ENCODE peak calls at places on chromosomes 11 and 22, in four cellular contexts. F is IMR-90, Y is HepG2, E is A549. G is an unnamed sample.

GRCh38 chr11:17805873-17806272 is 71.3 kb downstream of the KCNC1 start:
- DNase-seq in F (no peak), E (no peak), Y (no peak), G (no peak)

GRCh38 chr11:56140151-56140661 is at the start of gene OR8J3:
- DNase-seq in Y (no peak), E (no peak), F (no peak), G (no peak)

GRCh38 chr11:47571012-47571729 is 5.8 kb downstream of the PTPMT1 start:
- DNase-seq in F (no peak), Y (no peak), E (no peak), G (no peak)

GRCh38 chr11:43825217-43825816 is 55.3 kb upstream of the ALKBH3 start:
- DNase-seq in E (peak), F (peak), Y (peak), G (peak)

GRCh38 chr11:77596626-77597025 is 6.9 kb downstream of the AQP11 start:
- DNase-seq in Y (no peak), F (peak), E (no peak), G (no peak)

GRCh38 chr11:112219476-112220232 is 6.6 kb upstream of the PTS start:
- DNase-seq in F (peak), Y (peak), E (peak), G (peak)

GRCh38 chr11:13054278-13054677 is 45.2 kb downstream of the RASSF10 start:
- DNase-seq in Y (no peak), E (no peak), F (no peak), G (no peak)

GRCh38 chr11:73661035-73661628 is 14.8 kb downstream of the PLEKHB1 start:
- DNase-seq in E (peak), F (peak), Y (no peak), G (peak)

GRCh38 chr11:73331138-73331916 is 23.3 kb downstream of the ARHGEF17 start:
- DNase-seq in E (no peak), Y (peak), F (peak), G (peak)

GRCh38 chr11:71580057-71581003 is 2.3 kb downstream of the KRTAP5-11 start:
- DNase-seq in F (peak), E (peak), Y (peak), G (peak)

GRCh38 chr22:28750471-28750881 is 8.6 kb downstream of the HSCB start:
- DNase-seq in Y (no peak), E (no peak), F (peak), G (no peak)

GRCh38 chr11:121091492-121092179 is 9.4 kb upstream of the TECTA start:
- DNase-seq in Y (peak), F (no peak), E (no peak), G (no peak)

GRCh38 chr22:47373648-47374272 is 611.3 kb downstream of the TBC1D22A start:
- DNase-seq in F (no peak), E (no peak), Y (no peak), G (no peak)

GRCh38 chr11:79503028-79503427 is 62.2 kb upstream of the TENM4 start:
- DNase-seq in F (no peak), E (no peak), Y (no peak), G (no peak)

GRCh38 chr11:128810784-128811514 is 56.1 kb downstream of the KCNJ1 start:
- DNase-seq in Y (no peak), F (no peak), E (no peak), G (no peak)

GRCh38 chr11:121810291-121810690 is 305.7 kb downstream of the BLID start:
- DNase-seq in F (peak), E (no peak), Y (no peak), G (no peak)

GRCh38 chr22:20654343-20655208 is 119.3 kb upstream of the SERPIND1 start:
- DNase-seq in F (no peak), E (no peak), Y (no peak), G (peak)

GRCh38 chr11:44709281-44709562 is 17.5 kb upstream of the TSPAN18 start:
- DNase-seq in Y (peak), E (no peak), F (no peak), G (no peak)

GRCh38 chr22:40054486-40054885 is 59.7 kb downstream of the FAM83F start:
- DNase-seq in Y (no peak), F (no peak), E (no peak), G (no peak)

GRCh38 chr11:14232652-14233051 is 126.3 kb downstream of the RRAS2 start:
- DNase-seq in E (peak), F (no peak), Y (no peak), G (peak)

GRCh38 chr11:125995313-125995712 is 49.5 kb downstream of the VSIG10L2 start:
- DNase-seq in F (no peak), E (no peak), Y (no peak), G (no peak)

GRCh38 chr11:131888230-131888826 is 517.9 kb downstream of the NTM start:
- DNase-seq in Y (no peak), F (peak), E (no peak), G (no peak)

GRCh38 chr11:8389034-8389996 is 125.6 kb upstream of the LMO1 start:
- DNase-seq in F (no peak), E (no peak), Y (peak), G (no peak)

GRCh38 chr11:69430566-69430965 is 50.9 kb upstream of the LINC01488 start:
- DNase-seq in Y (peak), F (peak), E (no peak), G (no peak)

GRCh38 chr11:90220391-90220790 is 2.5 kb downstream of the CHORDC1 start:
- DNase-seq in F (peak), E (peak), Y (no peak), G (no peak)
- H3K27ac ChIP-seq in F (no peak), E (no peak), Y (no peak), G (peak)

GRCh38 chr11:75474240-75474639 is 41.2 kb upstream of the KLHL35 start:
- DNase-seq in E (no peak), F (peak), Y (no peak), G (no peak)

GRCh38 chr11:75475767-75476650 is 43.0 kb upstream of the KLHL35 start:
- DNase-seq in F (peak), E (no peak), Y (no peak), G (peak)

GRCh38 chr11:75473684-75474083 is 40.7 kb upstream of the KLHL35 start:
- DNase-seq in Y (no peak), E (no peak), F (no peak), G (no peak)

GRCh38 chr11:75476716-75477613 is 44.0 kb upstream of the KLHL35 start:
- DNase-seq in E (no peak), Y (no peak), F (no peak), G (peak)

DNA sequence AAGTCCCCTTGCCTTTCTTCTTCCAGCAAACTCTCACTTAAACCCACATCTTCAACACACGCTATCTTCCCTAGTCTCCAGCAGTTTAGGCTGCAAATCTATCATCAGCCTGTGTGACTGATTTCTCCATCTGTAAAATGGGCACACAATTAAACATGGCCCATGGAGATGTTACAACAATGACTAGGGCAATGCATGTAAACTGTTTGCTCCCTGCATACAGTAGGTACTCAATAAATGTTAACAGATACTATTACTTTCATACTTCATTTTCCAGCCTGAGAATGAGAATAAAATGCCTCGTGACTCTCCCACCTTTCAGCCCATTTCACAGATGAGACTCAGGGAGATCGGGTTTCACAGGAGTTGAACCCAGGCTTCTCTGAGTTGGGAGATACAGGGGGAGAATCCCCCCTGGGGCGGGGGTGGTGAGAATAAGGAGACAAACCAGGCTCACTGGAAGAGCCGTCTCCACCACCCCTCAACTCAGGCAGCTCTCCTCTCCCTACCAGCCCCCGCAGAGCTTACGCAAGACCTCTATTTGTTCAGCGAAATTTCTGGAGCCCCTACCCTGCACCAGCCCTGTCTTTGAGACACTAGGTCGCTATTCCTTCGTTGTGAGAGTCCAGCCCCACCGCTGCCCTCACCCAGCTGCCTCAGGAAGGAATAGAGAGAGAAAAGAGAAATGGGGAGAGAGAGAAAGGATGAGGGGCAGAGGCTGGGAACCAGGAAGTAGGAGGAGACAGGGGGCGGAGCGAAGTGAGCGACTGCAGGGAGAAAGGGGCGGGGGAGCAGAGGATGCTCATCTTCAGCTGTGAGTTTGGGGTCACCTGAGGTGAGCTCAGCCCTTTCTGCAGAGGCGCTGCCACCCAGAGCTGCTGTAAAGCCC is 42.1 kb upstream of the KLHL35 start:
- DNase-seq in Y (no peak), F (peak), E (no peak), G (peak)
- TF ChIP-seq MAZ in Y (no peak), F (no peak), E (no peak), G (peak)

DNA sequence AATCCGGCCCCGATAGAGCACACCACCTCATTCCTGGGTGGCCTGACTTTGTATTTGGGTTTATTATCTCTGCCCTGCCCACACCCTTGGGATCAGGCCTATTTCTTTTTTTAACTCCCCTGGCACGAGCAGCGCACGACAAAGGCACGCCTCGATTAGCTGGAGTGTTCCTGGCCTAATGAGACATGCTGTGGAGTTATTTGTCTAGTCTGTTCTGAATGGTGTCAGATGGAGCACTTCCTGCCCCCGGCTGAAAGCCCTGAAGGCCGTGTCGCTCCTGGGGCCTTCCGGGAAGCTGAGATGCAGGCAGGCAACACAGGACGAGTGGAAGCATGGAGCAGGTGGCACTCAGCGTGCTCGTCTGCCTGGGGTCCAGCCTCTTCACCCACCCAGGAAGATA is 47.1 kb downstream of the LARGE1 start:
- DNase-seq in Y (no peak), F (no peak), E (no peak), G (no peak)
- H3K27ac ChIP-seq in Y (no peak), F (no peak), E (no peak), G (no peak)

GRCh38 chr22:38758276-38758945 is 2.6 kb upstream of the SUN2 start:
- DNase-seq in F (no peak), E (no peak), Y (no peak), G (no peak)
- TF ChIP-seq MAZ in F (no peak), E (no peak), Y (no peak), G (no peak)

GRCh38 chr11:66071326-66071870 is 1.3 kb downstream of the PACS1 start:
- DNase-seq in Y (no peak), E (no peak), F (no peak), G (no peak)
- H3K27ac ChIP-seq in Y (peak), E (peak), F (peak), G (peak)

DNA sequence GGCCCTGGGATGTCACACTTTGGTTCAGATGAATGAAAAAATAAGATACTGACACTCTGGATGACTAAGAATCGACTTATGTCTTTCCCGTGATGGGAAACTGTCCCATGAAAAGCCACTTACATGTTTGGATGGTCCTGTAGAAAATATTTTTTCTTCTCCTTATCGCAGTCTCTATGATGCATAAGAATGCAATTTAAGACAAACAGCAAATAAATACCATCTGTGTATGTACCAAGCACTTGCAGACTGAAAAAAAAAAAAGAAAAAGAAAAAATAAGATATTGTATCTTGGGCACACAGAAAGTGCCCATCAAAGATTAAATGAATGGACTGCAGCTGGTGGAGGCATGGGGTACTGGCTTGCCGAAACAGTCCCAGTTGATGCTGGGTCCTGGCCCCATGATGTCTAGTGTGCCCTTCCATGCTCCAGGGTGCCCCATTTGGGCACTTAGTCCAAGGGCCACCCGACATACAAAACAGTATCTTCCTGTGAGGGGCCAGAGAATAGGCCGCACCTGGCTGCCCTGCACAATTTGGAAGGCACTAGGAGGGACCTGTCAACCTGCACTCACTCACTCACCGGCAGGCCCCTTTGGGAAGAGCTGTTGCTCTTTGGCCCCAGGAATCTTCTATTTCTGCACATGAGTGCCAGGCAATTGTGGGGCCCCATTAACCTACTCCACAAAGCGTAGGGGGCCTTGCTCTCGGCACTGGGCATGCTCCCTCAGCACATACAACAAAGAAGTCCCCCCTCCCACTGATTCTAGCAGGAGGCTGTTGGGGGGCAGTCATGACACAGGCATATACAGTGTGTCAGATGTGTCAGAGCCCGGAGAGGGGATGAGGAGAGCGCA is 2.5 kb upstream of the ZBED4 start:
- DNase-seq in E (no peak), F (no peak), Y (no peak), G (no peak)
- TF ChIP-seq MAZ in E (no peak), F (no peak), Y (no peak), G (no peak)

DNA sequence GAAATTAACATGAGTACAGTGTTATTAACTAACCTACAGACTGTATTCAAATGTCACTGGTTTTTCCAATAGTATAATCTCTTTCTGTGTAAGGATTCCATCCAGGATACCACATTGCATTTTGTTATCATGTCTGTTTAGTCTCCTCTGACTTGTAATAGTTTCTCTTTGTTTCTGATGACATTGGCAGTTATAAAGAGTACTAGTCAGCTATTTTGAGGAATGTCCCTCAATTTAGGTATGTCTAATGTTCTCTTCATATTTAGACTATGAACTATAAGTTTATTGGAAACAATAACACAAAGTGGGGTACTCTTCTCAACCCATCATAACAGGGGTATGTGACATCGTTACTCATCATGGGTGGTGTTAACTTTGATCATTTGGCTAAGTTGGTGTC is 20.3 kb upstream of the ME3 start:
- DNase-seq in Y (no peak), E (no peak), F (no peak), G (no peak)
- H3K27ac ChIP-seq in Y (no peak), E (peak), F (no peak), G (no peak)